ENCODE peak calls at places on chromosomes 11 and 22, in nine cellular contexts. S, O, Y, G, E, L, F, X and W are unnamed samples.

GRCh38 chr22:46457502-46458488 is 79.6 kb downstream of the CELSR1 start:
- DNase-seq in L (peak), X (no peak), F (no peak), E (no peak), Y (no peak), S (no peak), G (no peak), O (peak), W (no peak)

GRCh38 chr11:130629039-130629438 is 180.6 kb downstream of the ADAMTS15 start:
- DNase-seq in Y (no peak), F (no peak), S (no peak), X (no peak), E (no peak), L (no peak), O (no peak), G (no peak), W (no peak)

GRCh38 chr11:67279589-67280340 is 9.3 kb upstream of the ANKRD13D start:
- DNase-seq in S (no peak), L (no peak), F (no peak), G (no peak), E (no peak), X (no peak), Y (no peak), O (no peak), W (no peak)

GRCh38 chr22:46982635-46983034 is 220.2 kb downstream of the TBC1D22A start:
- DNase-seq in F (no peak), G (no peak), X (no peak), O (no peak), S (no peak), Y (no peak), L (no peak), E (no peak), W (no peak)

GRCh38 chr11:67389477-67389876 is 2.3 kb upstream of the RAD9A start:
- DNase-seq in E (peak), X (no peak), Y (peak), L (no peak), O (no peak), F (no peak), G (peak), S (peak), W (no peak)

GRCh38 chr11:131910491-131911387 is 540.3 kb downstream of the NTM start:
- DNase-seq in G (no peak), S (peak), E (no peak), L (peak), X (peak), F (no peak), O (peak), Y (peak), W (peak)

GRCh38 chr22:46071451-46072029 is 78.8 kb upstream of the PPARA start:
- DNase-seq in O (peak), L (peak), E (peak), G (no peak), S (no peak), Y (peak), F (peak), X (no peak), W (no peak)

GRCh38 chr11:126163074-126163700 is 48.3 kb downstream of the RPUSD4 start:
- DNase-seq in X (peak), O (peak), G (no peak), S (no peak), E (no peak), Y (no peak), L (peak), F (no peak), W (no peak)

GRCh38 chr11:88521354-88522310 is 184.1 kb upstream of the CTSC start:
- DNase-seq in G (no peak), S (no peak), X (no peak), F (no peak), Y (peak), L (no peak), O (peak), E (no peak), W (no peak)

GRCh38 chr11:120613264-120614226 is 102.0 kb downstream of the GRIK4 start:
- DNase-seq in Y (no peak), L (no peak), X (no peak), O (no peak), G (no peak), S (no peak), E (no peak), F (no peak), W (no peak)

GRCh38 chr11:126857860-126858808 is 142.4 kb downstream of the KIRREL3 start:
- DNase-seq in X (no peak), Y (peak), G (no peak), S (no peak), L (no peak), F (no peak), E (no peak), O (peak), W (peak)

GRCh38 chr11:697028-697491 is 1.4 kb downstream of the TMEM80 start:
- DNase-seq in F (no peak), E (no peak), Y (no peak), S (no peak), G (no peak), X (no peak), L (peak), O (peak), W (no peak)

GRCh38 chr11:78801161-78801884 is 226.7 kb upstream of the NARS2 start:
- DNase-seq in F (peak), L (peak), Y (no peak), O (peak), X (no peak), E (no peak), S (no peak), G (no peak), W (no peak)